ENCODE peak calls at places on chromosomes 6 and 20, in four cellular contexts. U is kidney, P is HFF-Myc, Y is Caco-2. L is an unnamed sample.

GRCh38 chr20:33477386-33478234 is 12.3 kb upstream of the CBFA2T2 start:
- DNase-seq in U (peak), P (no peak), Y (peak), L (no peak)

GRCh38 chr6:105194106-105194505 is 14.3 kb upstream of the POPDC3 start:
- DNase-seq in U (no peak), P (no peak), Y (no peak), L (no peak)

GRCh38 chr6:126118058-126118759 is 131.9 kb downstream of the TRMT11 start:
- DNase-seq in U (no peak), P (no peak), Y (no peak), L (no peak)

GRCh38 chr6:105740946-105741605 is 338.2 kb upstream of the PREP start:
- DNase-seq in U (no peak), P (no peak), Y (no peak), L (peak)

GRCh38 chr20:3595541-3595940 is 67.7 kb downstream of the GFRA4 start:
- DNase-seq in U (no peak), P (no peak), Y (no peak), L (no peak)

GRCh38 chr20:17468073-17468840 is 62.9 kb downstream of the BFSP1 start:
- DNase-seq in U (no peak), P (no peak), Y (no peak), L (no peak)

GRCh38 chr6:41706876-41707564 is 28.4 kb downstream of the TFEB start:
- DNase-seq in U (peak), P (no peak), Y (no peak), L (peak)

GRCh38 chr6:163415620-163416379 is 1.3 kb downstream of the QKI start:
- DNase-seq in U (peak), P (no peak), Y (no peak), L (no peak)

GRCh38 chr6:10557886-10558285 is 36.7 kb downstream of the GCNT2 start:
- DNase-seq in U (no peak), P (no peak), Y (no peak), L (no peak)

GRCh38 chr6:154356690-154357089 is at the start of gene IPCEF1:
- DNase-seq in U (no peak), P (no peak), Y (no peak), L (no peak)

GRCh38 chr6:75234126-75234865 is 9.3 kb downstream of the COX7A2 start:
- DNase-seq in U (no peak), P (no peak), Y (no peak), L (no peak)

GRCh38 chr6:85506441-85507093 is 56.7 kb downstream of the NT5E start:
- DNase-seq in U (no peak), P (no peak), Y (no peak), L (no peak)

GRCh38 chr20:25987073-25987927 is 290.6 kb upstream of the ZNF337 start:
- DNase-seq in U (peak), P (no peak), Y (peak), L (no peak)

GRCh38 chr20:57930328-57930727 is 220.5 kb upstream of the PMEPA1 start:
- DNase-seq in U (no peak), P (no peak), Y (no peak), L (no peak)

GRCh38 chr6:11050735-11051134 is 6.6 kb upstream of the ELOVL2 start:
- DNase-seq in U (no peak), P (peak), Y (no peak), L (no peak)

GRCh38 chr6:159800141-159800865 is at the start of gene PNLDC1:
- DNase-seq in U (no peak), P (no peak), Y (no peak), L (no peak)

GRCh38 chr20:62133051-62133845 is 9.9 kb downstream of the PSMA7 start:
- DNase-seq in U (no peak), P (no peak), Y (no peak), L (no peak)

GRCh38 chr6:126112171-126112632 is 125.9 kb downstream of the TRMT11 start:
- DNase-seq in U (no peak), P (no peak), Y (no peak), L (no peak)

GRCh38 chr20:346640-347316 is at the start of gene NRSN2:
- DNase-seq in U (peak), P (no peak), Y (peak), L (no peak)

DNA sequence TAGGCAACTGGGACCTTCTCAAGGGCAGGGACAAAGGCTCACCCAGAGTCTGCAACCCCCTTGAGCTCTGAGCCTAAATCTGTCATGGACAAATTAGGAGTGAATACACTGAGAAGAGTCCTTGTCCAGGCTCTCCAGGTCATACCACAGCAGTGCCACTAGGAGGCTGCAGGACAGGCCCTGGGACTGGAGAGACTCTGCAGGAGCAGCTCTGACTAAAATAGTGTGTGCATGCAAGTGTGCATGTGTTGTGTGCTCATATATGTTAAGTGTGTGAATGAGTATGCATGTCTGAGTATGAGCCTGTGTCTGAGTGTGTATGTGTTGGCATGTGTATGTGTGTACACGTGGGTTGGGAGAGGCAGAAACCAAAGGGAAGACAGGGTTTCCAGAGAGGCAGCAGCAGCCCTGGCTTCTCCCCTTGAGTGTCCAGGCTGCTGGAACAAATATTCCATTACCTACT is 27.1 kb downstream of the MRPL14 start:
- DNase-seq in U (no peak), P (no peak), Y (no peak), L (no peak)
- TF ChIP-seq CTCF in U (peak), P (peak), Y (peak), L (peak)

DNA sequence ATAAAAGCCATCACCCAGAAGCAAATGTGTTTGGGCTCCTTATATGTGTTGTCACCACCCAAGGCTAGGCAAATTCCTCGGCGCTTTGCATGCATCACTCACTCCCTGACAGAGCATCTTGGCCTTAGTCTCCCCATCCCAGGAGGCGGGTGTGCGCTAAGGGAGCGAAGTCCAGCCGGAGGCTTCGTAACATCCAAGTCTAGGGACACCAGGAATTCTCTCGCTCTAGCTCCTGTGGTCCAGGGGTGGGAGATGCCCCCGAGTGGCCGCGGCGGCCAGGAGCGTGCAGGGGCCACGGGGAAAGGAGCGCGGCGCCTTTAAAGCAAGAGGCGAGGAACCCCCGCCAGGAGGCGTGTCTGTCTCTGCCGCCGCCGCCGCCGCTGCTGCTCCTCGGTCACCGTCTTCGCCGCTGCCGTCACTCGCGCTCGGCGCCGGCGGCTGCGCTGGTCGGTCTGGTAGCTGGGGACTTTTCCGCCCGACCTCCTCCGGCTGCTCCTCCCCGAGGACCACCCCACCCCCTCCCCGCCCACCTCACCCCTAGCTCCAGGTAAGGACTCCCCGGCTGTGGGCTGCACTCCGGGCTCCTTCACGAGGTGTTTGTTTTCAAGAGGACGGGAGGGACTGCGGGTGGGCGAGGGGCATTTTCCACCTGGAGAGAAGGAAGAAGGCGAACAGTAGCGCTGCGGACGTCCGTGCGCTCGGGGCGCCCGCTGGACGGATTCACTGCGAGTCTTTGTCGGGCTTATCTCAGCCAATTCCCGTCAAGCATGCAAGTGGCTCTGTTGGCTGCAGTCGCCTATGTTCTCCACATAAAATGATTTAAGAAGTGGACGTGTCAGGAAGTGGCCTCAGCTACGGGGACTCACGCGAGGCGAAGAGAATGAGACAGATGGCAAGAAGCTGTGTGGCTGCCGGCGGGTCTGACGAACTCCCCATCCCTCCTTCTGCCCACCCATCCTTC is at the start of gene GRIK2:
- DNase-seq in U (peak), P (no peak), Y (peak), L (no peak)
- TF ChIP-seq CTCF in U (peak), P (peak), Y (no peak), L (no peak)

DNA sequence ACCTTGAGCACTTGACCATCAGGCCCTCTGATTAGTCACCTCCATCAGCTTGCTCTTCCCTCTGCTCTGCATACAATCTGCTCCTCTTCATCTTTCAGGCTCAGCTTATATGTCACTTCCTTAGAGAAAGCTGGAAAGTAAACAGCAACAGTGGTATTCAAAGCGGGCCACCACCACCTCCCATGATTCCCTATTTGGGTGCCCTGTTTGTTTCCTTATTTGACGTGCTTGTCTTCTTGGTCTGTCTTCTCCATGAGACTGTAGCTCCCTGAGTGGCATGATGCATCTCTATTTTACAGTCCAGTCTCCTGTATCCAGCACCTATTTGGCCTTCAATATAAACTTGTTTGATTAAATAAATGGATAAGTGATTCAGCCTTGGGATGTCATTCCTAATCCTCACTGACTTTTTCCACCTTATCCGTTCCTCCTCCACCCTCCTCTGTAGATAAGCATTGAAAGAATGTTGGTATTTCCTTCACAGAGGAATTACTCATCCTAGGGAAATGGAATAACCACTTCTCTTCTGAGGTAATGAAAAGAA is 102.8 kb upstream of the SGK1 start:
- DNase-seq in U (no peak), P (no peak), Y (no peak), L (no peak)
- TF ChIP-seq CTCF in U (no peak), P (no peak), Y (no peak), L (no peak)

DNA sequence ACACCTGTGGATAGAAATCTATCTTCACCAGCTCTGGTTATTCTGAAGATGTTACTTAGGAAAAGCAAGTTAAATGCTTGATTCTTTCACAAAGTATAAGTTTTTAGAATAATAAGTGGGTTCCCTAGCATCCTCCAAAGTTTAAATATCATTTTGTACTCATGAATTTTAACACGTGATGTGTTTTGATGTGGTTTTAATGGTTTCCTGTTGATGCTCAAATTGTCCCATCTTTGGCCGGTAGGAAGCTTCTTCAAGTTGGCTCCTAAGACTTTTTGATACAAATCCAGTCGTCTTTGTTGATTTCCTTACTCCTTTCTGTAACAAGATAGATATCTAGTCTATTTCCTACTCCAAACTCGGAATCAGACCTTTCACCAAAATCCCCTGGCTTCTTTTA is 94.5 kb upstream of the STXBP5 start:
- DNase-seq in U (no peak), P (no peak), Y (no peak), L (no peak)
- TF ChIP-seq CTCF in U (no peak), P (no peak), Y (no peak), L (no peak)

GRCh38 chr6:36546664-36546957 is 668 bp downstream of the STK38 start:
- DNase-seq in U (no peak), P (no peak), Y (no peak), L (no peak)

GRCh38 chr6:36545767-36546663 is 1.3 kb downstream of the STK38 start:
- DNase-seq in U (no peak), P (no peak), Y (no peak), L (no peak)

GRCh38 chr6:36548401-36548743 is 1.1 kb upstream of the STK38 start:
- DNase-seq in U (no peak), P (no peak), Y (no peak), L (no peak)

GRCh38 chr6:36547646-36548400 is 544 bp upstream of the STK38 start:
- DNase-seq in U (no peak), P (no peak), Y (no peak), L (no peak)

GRCh38 chr6:36546958-36547645 is at the start of gene STK38:
- DNase-seq in U (peak), P (peak), Y (peak), L (peak)
- TF ChIP-seq CTCF in U (no peak), P (no peak), Y (peak), L (peak)

GRCh38 chr20:52192296-52193007 is 873 bp upstream of the ZFP64 start:
- DNase-seq in U (no peak), P (no peak), Y (peak), L (no peak)
- TF ChIP-seq CTCF in U (peak), P (no peak), Y (peak), L (no peak)

DNA sequence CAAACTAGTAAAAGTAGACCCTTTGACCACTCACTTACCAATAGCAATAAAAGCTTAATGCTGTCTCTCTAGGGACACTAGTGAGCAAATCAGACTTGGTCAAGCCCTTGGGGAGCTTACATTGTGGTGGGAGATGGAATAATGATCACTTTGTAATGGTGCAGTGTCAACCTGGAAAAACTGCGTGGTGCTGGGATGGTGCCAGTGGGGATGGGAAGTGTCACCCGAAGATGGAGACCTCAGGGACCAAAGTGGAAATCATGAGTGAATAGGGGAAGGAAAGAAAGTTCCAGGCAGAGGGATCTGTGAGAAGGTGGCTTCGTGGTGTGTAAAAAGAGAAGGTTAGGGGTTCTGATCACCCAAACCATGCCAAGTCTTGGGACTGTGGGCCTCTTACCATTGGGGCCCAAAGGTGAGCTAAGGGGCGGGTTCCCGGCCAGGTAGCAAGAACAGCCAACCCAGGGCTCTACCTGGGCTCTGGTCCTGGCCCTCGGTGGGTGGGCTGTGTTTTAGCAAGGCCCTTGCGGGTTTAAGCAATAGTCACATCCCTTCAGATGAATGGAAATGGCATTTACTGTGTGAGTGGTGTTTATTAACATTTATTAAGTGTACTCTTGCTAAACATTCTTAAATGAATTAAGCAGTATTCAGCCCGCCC is 15.5 kb downstream of the DYNLRB1 start:
- DNase-seq in U (no peak), P (no peak), Y (no peak), L (no peak)
- TF ChIP-seq CTCF in U (no peak), P (no peak), Y (no peak), L (no peak)

L was measured in AG09319.